ENCODE peak calls at places on chromosomes 6 and 20, in four cellular contexts. One of them, this sample, is unnamed.

GRCh38 chr20:62132421-62132820 is 10.1 kb downstream of the LSM14B start:
- DNase-seq in neuronal stem cell: no peak
- DNase-seq in ascending aorta: no peak
- DNase-seq in astrocyte: no peak
- DNase-seq in this sample: no peak

GRCh38 chr20:51562334-51563140 is 20.0 kb upstream of the NFATC2 start:
- DNase-seq in ascending aorta: peak; percentile 95
- DNase-seq in astrocyte: peak; percentile 96
- DNase-seq in neuronal stem cell: peak; percentile 76
- DNase-seq in this sample: peak; percentile 83

GRCh38 chr20:52432740-52433139 is 241.2 kb upstream of the ZFP64 start:
- DNase-seq in neuronal stem cell: no peak
- DNase-seq in ascending aorta: no peak
- DNase-seq in astrocyte: no peak
- DNase-seq in this sample: no peak

GRCh38 chr6:22214314-22214713 is 82.5 kb downstream of the PRL start:
- DNase-seq in neuronal stem cell: no peak
- DNase-seq in astrocyte: no peak
- DNase-seq in ascending aorta: no peak
- DNase-seq in this sample: no peak

GRCh38 chr20:61924211-61924857 is 141.3 kb downstream of the TAF4 start:
- DNase-seq in neuronal stem cell: no peak
- DNase-seq in ascending aorta: no peak
- DNase-seq in astrocyte: no peak
- DNase-seq in this sample: no peak

GRCh38 chr6:123226398-123226797 is 230.4 kb downstream of the CLVS2 start:
- DNase-seq in astrocyte: no peak
- DNase-seq in neuronal stem cell: no peak
- DNase-seq in ascending aorta: no peak
- DNase-seq in this sample: no peak

GRCh38 chr20:57762531-57763234 is 52.9 kb upstream of the PMEPA1 start:
- DNase-seq in neuronal stem cell: no peak
- DNase-seq in astrocyte: no peak
- DNase-seq in ascending aorta: peak; percentile 11
- DNase-seq in this sample: no peak

GRCh38 chr6:37353761-37354525 is at the start of gene RNF8:
- DNase-seq in neuronal stem cell: peak; percentile 80
- DNase-seq in ascending aorta: peak; percentile 94
- DNase-seq in astrocyte: peak; percentile 72
- DNase-seq in this sample: peak; percentile 66

GRCh38 chr6:44674226-44675155 is 287.0 kb downstream of the CDC5L start:
- DNase-seq in ascending aorta: no peak
- DNase-seq in astrocyte: no peak
- DNase-seq in neuronal stem cell: no peak
- DNase-seq in this sample: no peak

GRCh38 chr6:81031429-81031828 is 721.1 kb downstream of the TENT5A start:
- DNase-seq in neuronal stem cell: no peak
- DNase-seq in ascending aorta: no peak
- DNase-seq in astrocyte: peak; percentile 2
- DNase-seq in this sample: no peak

GRCh38 chr20:34954905-34955231 is 738 bp downstream of the GSS start:
- DNase-seq in ascending aorta: no peak
- DNase-seq in neuronal stem cell: no peak
- DNase-seq in astrocyte: peak; percentile 29
- DNase-seq in this sample: no peak

GRCh38 chr6:141788096-141788495 is 344.6 kb upstream of the GJE1 start:
- DNase-seq in ascending aorta: no peak
- DNase-seq in neuronal stem cell: no peak
- DNase-seq in astrocyte: no peak
- DNase-seq in this sample: no peak

GRCh38 chr20:18695175-18695574 is 107.3 kb downstream of the DTD1 start:
- DNase-seq in ascending aorta: no peak
- DNase-seq in astrocyte: no peak
- DNase-seq in neuronal stem cell: no peak
- DNase-seq in this sample: no peak

GRCh38 chr20:2005831-2006426 is 12.1 kb upstream of the PDYN start:
- DNase-seq in ascending aorta: no peak
- DNase-seq in astrocyte: peak; percentile 16
- DNase-seq in neuronal stem cell: peak; percentile 80
- DNase-seq in this sample: peak; percentile 29

GRCh38 chr6:165689699-165690098 is 26.7 kb upstream of the PDE10A start:
- DNase-seq in neuronal stem cell: no peak
- DNase-seq in astrocyte: no peak
- DNase-seq in ascending aorta: no peak
- DNase-seq in this sample: no peak

GRCh38 chr6:42007286-42007685 is 43.0 kb upstream of the TAF8 start:
- DNase-seq in neuronal stem cell: no peak
- DNase-seq in astrocyte: no peak
- DNase-seq in ascending aorta: no peak
- DNase-seq in this sample: no peak
- H3K27ac ChIP-seq in neuronal stem cell: no peak overlapping the region
- H3K27ac ChIP-seq in astrocyte: no peak overlapping the region
- H3K27ac ChIP-seq in ascending aorta: no peak overlapping the region
- H3K27ac ChIP-seq in this sample: no peak overlapping the region

DNA sequence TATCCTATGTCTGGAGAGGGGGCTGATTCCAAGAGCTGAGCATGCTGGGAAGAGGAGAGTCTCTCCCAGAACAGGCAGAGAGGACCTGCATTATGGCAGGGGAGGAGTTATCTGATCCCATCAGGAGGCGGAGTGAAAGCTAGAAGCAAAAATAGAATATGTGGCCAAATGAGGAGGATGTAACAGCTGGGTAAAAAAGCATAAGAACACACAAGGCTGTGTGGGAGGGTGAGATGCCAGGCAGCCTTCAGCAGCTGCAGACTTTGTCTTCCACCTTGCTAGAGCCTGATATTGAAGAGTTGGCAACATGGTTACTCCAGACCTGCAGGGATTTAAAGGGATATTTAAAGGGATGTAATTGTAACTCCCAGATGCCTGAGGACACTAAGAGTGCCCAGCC is 167.1 kb downstream of the PTPRT start:
- DNase-seq in ascending aorta: no peak
- DNase-seq in astrocyte: no peak
- DNase-seq in neuronal stem cell: no peak
- DNase-seq in this sample: no peak
- H3K27ac ChIP-seq in ascending aorta: no peak overlapping the region
- H3K27ac ChIP-seq in astrocyte: no peak overlapping the region
- H3K27ac ChIP-seq in neuronal stem cell: no peak overlapping the region
- H3K27ac ChIP-seq in this sample: no peak overlapping the region

GRCh38 chr20:50301712-50302111 is 111.1 kb downstream of the CEBPB start:
- DNase-seq in neuronal stem cell: no peak
- DNase-seq in astrocyte: no peak
- DNase-seq in ascending aorta: no peak
- DNase-seq in this sample: no peak

GRCh38 chr20:50299325-50299629 is 108.6 kb downstream of the CEBPB start:
- DNase-seq in astrocyte: no peak
- DNase-seq in neuronal stem cell: no peak
- DNase-seq in ascending aorta: no peak
- DNase-seq in this sample: no peak

GRCh38 chr20:50302463-50303041 is 111.9 kb downstream of the CEBPB start:
- DNase-seq in neuronal stem cell: no peak
- DNase-seq in astrocyte: peak; percentile 73
- DNase-seq in ascending aorta: no peak
- DNase-seq in this sample: no peak

GRCh38 chr20:50298554-50299324 is 108.1 kb downstream of the CEBPB start:
- DNase-seq in neuronal stem cell: no peak
- DNase-seq in astrocyte: no peak
- DNase-seq in ascending aorta: no peak
- DNase-seq in this sample: no peak

DNA sequence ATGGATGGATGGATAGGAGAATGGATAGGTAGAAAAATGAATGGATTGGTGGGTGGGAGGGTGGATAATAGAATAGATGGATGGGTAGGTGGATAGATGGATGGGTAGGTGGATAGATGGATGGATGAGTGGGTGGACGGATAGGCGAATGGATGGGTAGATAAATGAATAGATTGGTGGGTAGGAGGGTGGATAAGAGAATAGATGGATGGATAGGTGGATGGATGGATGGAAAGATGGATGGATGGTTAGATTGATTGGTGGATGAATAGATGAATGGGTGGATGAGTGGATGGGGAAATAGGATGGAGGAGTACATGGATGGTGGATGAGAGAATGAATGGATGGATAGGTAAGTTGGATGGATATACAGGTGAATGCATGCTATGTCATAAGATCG is 110.5 kb downstream of the CEBPB start:
- DNase-seq in neuronal stem cell: no peak
- DNase-seq in astrocyte: no peak
- DNase-seq in ascending aorta: no peak
- DNase-seq in this sample: no peak
- H3K27ac ChIP-seq in neuronal stem cell: no peak overlapping the region
- H3K27ac ChIP-seq in astrocyte: no peak overlapping the region
- H3K27ac ChIP-seq in ascending aorta: no peak overlapping the region
- H3K27ac ChIP-seq in this sample: no peak overlapping the region

GRCh38 chr20:44967207-44967807 is 995 bp downstream of the STK4 start:
- DNase-seq in neuronal stem cell: no peak
- DNase-seq in ascending aorta: no peak
- DNase-seq in astrocyte: no peak
- DNase-seq in this sample: no peak
- H3K27ac ChIP-seq in neuronal stem cell: no peak overlapping the region
- H3K27ac ChIP-seq in ascending aorta: peak overlapping the region; percentile 83
- H3K27ac ChIP-seq in astrocyte: no peak overlapping the region
- H3K27ac ChIP-seq in this sample: no peak overlapping the region